ENCODE peak calls at places on chromosome 14, in six cellular contexts. One of them, this sample, is unnamed.

GRCh38 chr14:102493585-102493984 is 16.0 kb downstream of the ANKRD9 start:
- DNase-seq in astrocyte of the cerebellum: no peak
- DNase-seq in brain microvascular endothelial cell: no peak
- DNase-seq in AG04449: no peak
- DNase-seq in IMR-90: no peak
- DNase-seq in right lobe of liver: peak; percentile 7
- DNase-seq in this sample: no peak

GRCh38 chr14:105198588-105198987 is 17.5 kb upstream of the NUDT14 start:
- DNase-seq in IMR-90: no peak
- DNase-seq in AG04449: no peak
- DNase-seq in brain microvascular endothelial cell: no peak
- DNase-seq in astrocyte of the cerebellum: no peak
- DNase-seq in right lobe of liver: no peak
- DNase-seq in this sample: no peak

GRCh38 chr14:73935666-73936065 is 14.2 kb downstream of the FAM161B start:
- DNase-seq in AG04449: no peak
- DNase-seq in right lobe of liver: no peak
- DNase-seq in astrocyte of the cerebellum: no peak
- DNase-seq in brain microvascular endothelial cell: no peak
- DNase-seq in IMR-90: no peak
- DNase-seq in this sample: no peak

GRCh38 chr14:105364100-105364708 is 34.1 kb upstream of the TEX22 start:
- DNase-seq in IMR-90: peak; percentile 72
- DNase-seq in right lobe of liver: no peak
- DNase-seq in brain microvascular endothelial cell: peak; percentile 28
- DNase-seq in astrocyte of the cerebellum: no peak
- DNase-seq in AG04449: no peak
- DNase-seq in this sample: no peak

GRCh38 chr14:44151120-44151519 is 356.0 kb downstream of the FSCB start:
- DNase-seq in brain microvascular endothelial cell: no peak
- DNase-seq in right lobe of liver: no peak
- DNase-seq in IMR-90: no peak
- DNase-seq in AG04449: no peak
- DNase-seq in astrocyte of the cerebellum: no peak
- DNase-seq in this sample: no peak

GRCh38 chr14:35747379-35747778 is 61.7 kb downstream of the RALGAPA1 start:
- DNase-seq in IMR-90: peak; percentile 61
- DNase-seq in AG04449: no peak
- DNase-seq in right lobe of liver: no peak
- DNase-seq in astrocyte of the cerebellum: peak; percentile 15
- DNase-seq in brain microvascular endothelial cell: no peak
- DNase-seq in this sample: no peak

GRCh38 chr14:51873221-51873893 is 12.9 kb downstream of the GNG2 start:
- DNase-seq in astrocyte of the cerebellum: peak; percentile 89
- DNase-seq in AG04449: peak; percentile 93
- DNase-seq in brain microvascular endothelial cell: peak; percentile 94
- DNase-seq in right lobe of liver: no peak
- DNase-seq in IMR-90: peak; percentile 98
- DNase-seq in this sample: peak; percentile 74

GRCh38 chr14:76772300-76773187 is 11.3 kb downstream of the VASH1 start:
- DNase-seq in right lobe of liver: peak; percentile 67
- DNase-seq in brain microvascular endothelial cell: peak; percentile 64
- DNase-seq in AG04449: no peak
- DNase-seq in astrocyte of the cerebellum: no peak
- DNase-seq in IMR-90: peak; percentile 61
- DNase-seq in this sample: no peak

GRCh38 chr14:73463411-73463810 is 5.1 kb upstream of the NUMB start:
- DNase-seq in astrocyte of the cerebellum: no peak
- DNase-seq in IMR-90: peak; percentile 98
- DNase-seq in AG04449: peak; percentile 93
- DNase-seq in brain microvascular endothelial cell: peak; percentile 96
- DNase-seq in right lobe of liver: no peak
- DNase-seq in this sample: peak; percentile 98

GRCh38 chr14:58072288-58073071 is 79.5 kb downstream of the ARMH4 start:
- DNase-seq in brain microvascular endothelial cell: peak; percentile 64
- DNase-seq in right lobe of liver: peak; percentile 21
- DNase-seq in AG04449: no peak
- DNase-seq in IMR-90: peak; percentile 74
- DNase-seq in astrocyte of the cerebellum: peak; percentile 53
- DNase-seq in this sample: no peak

GRCh38 chr14:50047274-50047676 is 69.1 kb downstream of the VCPKMT start:
- DNase-seq in astrocyte of the cerebellum: no peak
- DNase-seq in AG04449: no peak
- DNase-seq in right lobe of liver: no peak
- DNase-seq in IMR-90: no peak
- DNase-seq in brain microvascular endothelial cell: no peak
- DNase-seq in this sample: no peak

GRCh38 chr14:86050072-86050683 is 520.2 kb downstream of the FLRT2 start:
- DNase-seq in AG04449: no peak
- DNase-seq in brain microvascular endothelial cell: no peak
- DNase-seq in IMR-90: no peak
- DNase-seq in astrocyte of the cerebellum: no peak
- DNase-seq in right lobe of liver: no peak
- DNase-seq in this sample: no peak

GRCh38 chr14:86787782-86788181 is 1205.2 kb downstream of the GALC start:
- DNase-seq in astrocyte of the cerebellum: no peak
- DNase-seq in IMR-90: peak; percentile 65
- DNase-seq in brain microvascular endothelial cell: no peak
- DNase-seq in right lobe of liver: no peak
- DNase-seq in AG04449: peak; percentile 57
- DNase-seq in this sample: no peak

GRCh38 chr14:51627313-51627712 is 24.4 kb upstream of the FRMD6 start:
- DNase-seq in right lobe of liver: no peak
- DNase-seq in AG04449: no peak
- DNase-seq in brain microvascular endothelial cell: no peak
- DNase-seq in astrocyte of the cerebellum: no peak
- DNase-seq in IMR-90: no peak
- DNase-seq in this sample: no peak

GRCh38 chr14:91835920-91836843 is 31.2 kb downstream of the TC2N start:
- DNase-seq in IMR-90: no peak
- DNase-seq in AG04449: no peak
- DNase-seq in right lobe of liver: peak; percentile 71
- DNase-seq in brain microvascular endothelial cell: no peak
- DNase-seq in astrocyte of the cerebellum: no peak
- DNase-seq in this sample: no peak

DNA sequence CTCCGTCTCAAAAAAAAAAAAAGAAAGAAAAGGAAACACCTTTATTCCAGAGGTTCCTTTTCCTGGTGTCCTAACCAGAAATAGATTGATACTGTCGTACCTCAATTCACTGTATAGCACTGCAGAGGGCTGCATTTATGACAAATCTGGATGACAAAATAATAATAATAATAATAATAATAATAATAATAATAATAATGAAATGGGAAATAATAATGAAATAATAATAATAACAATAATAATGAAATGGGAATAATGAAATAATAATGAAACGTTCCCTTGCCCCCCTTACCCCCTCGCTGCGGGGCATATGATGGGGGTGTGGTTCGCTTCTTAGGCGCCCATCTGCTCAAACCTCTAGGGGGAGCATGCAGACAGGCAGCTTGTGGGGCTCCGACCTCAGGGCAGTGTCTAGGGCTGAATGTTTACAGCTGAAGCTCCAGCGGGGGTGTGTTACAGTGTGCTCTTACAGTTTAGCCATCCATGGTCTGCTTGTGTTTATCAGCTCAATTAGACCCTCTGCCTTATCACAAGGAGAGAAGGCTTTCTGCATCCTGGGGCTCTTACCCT is 1088.3 kb upstream of the SEL1L start:
- DNase-seq in IMR-90: no peak
- DNase-seq in brain microvascular endothelial cell: no peak
- DNase-seq in AG04449: no peak
- DNase-seq in right lobe of liver: no peak
- DNase-seq in astrocyte of the cerebellum: no peak
- DNase-seq in this sample: no peak
- TF ChIP-seq CTCF in IMR-90: no peak
- TF ChIP-seq CTCF in brain microvascular endothelial cell: no peak
- TF ChIP-seq CTCF in AG04449: no peak
- TF ChIP-seq CTCF in right lobe of liver: no peak
- TF ChIP-seq CTCF in astrocyte of the cerebellum: no peak
- TF ChIP-seq CTCF in this sample: no peak

DNA sequence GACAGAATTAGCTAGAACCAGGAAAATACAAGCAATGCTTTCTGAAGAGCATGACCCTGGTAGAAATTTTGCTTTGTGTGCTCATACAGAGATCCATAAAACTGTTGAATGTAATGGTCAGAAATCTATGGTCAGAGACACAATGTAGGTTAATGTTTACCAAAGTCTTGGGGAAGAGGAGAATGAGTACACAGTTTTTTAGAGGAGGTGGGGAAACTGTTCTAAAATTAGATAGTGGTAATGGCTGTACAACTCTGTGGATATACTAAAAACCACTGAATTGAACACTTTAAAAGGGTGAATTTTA is 109.5 kb upstream of the ARHGAP5 start:
- DNase-seq in brain microvascular endothelial cell: no peak
- DNase-seq in right lobe of liver: no peak
- DNase-seq in AG04449: no peak
- DNase-seq in IMR-90: no peak
- DNase-seq in astrocyte of the cerebellum: no peak
- DNase-seq in this sample: no peak
- H3K4me3 ChIP-seq in brain microvascular endothelial cell: no peak overlapping the region
- H3K4me3 ChIP-seq in right lobe of liver: no peak overlapping the region
- H3K4me3 ChIP-seq in AG04449: no peak overlapping the region
- H3K4me3 ChIP-seq in IMR-90: no peak overlapping the region
- H3K4me3 ChIP-seq in astrocyte of the cerebellum: no peak overlapping the region
- H3K4me3 ChIP-seq in this sample: no peak overlapping the region

DNA sequence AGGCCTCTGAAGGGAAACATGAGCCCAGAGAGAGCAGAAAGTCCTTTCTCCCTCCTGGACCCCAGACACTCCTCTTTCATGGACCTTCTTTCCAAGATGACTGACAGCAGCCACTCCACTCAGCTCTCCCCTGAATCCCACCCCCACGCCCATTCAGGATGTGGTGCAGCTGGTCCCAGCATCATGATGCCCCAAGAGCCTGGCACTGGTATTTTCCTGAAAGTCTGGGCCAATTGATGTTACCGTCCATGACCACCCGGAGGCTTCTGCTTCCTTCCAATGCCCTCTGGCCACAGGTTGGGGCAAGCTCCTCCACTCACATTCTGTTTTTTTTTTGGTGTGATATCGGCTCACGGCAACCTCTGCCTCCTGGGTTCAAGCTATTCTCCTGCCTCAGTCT is 112.6 kb downstream of the CALM1 start:
- DNase-seq in brain microvascular endothelial cell: no peak
- DNase-seq in IMR-90: no peak
- DNase-seq in astrocyte of the cerebellum: no peak
- DNase-seq in right lobe of liver: no peak
- DNase-seq in AG04449: no peak
- DNase-seq in this sample: no peak
- TF ChIP-seq CTCF in brain microvascular endothelial cell: no peak
- TF ChIP-seq CTCF in IMR-90: no peak
- TF ChIP-seq CTCF in astrocyte of the cerebellum: no peak
- TF ChIP-seq CTCF in right lobe of liver: no peak
- TF ChIP-seq CTCF in AG04449: no peak
- TF ChIP-seq CTCF in this sample: no peak

GRCh38 chr14:21974741-21975140 is 301.1 kb upstream of the OR4E1 start:
- DNase-seq in brain microvascular endothelial cell: no peak
- DNase-seq in right lobe of liver: no peak
- DNase-seq in astrocyte of the cerebellum: no peak
- DNase-seq in IMR-90: no peak
- DNase-seq in AG04449: no peak
- DNase-seq in this sample: no peak
- H3K4me3 ChIP-seq in brain microvascular endothelial cell: no peak overlapping the region
- H3K4me3 ChIP-seq in right lobe of liver: no peak overlapping the region
- H3K4me3 ChIP-seq in astrocyte of the cerebellum: no peak overlapping the region
- H3K4me3 ChIP-seq in IMR-90: no peak overlapping the region
- H3K4me3 ChIP-seq in AG04449: no peak overlapping the region
- H3K4me3 ChIP-seq in this sample: no peak overlapping the region

GRCh38 chr14:53152909-53153701 is at the start of gene DDHD1:
- DNase-seq in AG04449: no peak
- DNase-seq in right lobe of liver: peak; percentile 87
- DNase-seq in brain microvascular endothelial cell: peak; percentile 31
- DNase-seq in astrocyte of the cerebellum: no peak
- DNase-seq in IMR-90: peak; percentile 65
- DNase-seq in this sample: no peak

GRCh38 chr14:53152627-53152908 is 555 bp downstream of the DDHD1 start:
- DNase-seq in IMR-90: no peak
- DNase-seq in brain microvascular endothelial cell: peak; percentile 21
- DNase-seq in right lobe of liver: no peak
- DNase-seq in AG04449: no peak
- DNase-seq in astrocyte of the cerebellum: no peak
- DNase-seq in this sample: no peak

GRCh38 chr14:53153702-53154112 is 584 bp upstream of the DDHD1 start:
- DNase-seq in IMR-90: no peak
- DNase-seq in brain microvascular endothelial cell: no peak
- DNase-seq in right lobe of liver: no peak
- DNase-seq in AG04449: no peak
- DNase-seq in astrocyte of the cerebellum: no peak
- DNase-seq in this sample: no peak

GRCh38 chr14:53151523-53151866 is 1.6 kb downstream of the DDHD1 start:
- DNase-seq in IMR-90: no peak
- DNase-seq in right lobe of liver: peak; percentile 24
- DNase-seq in AG04449: no peak
- DNase-seq in astrocyte of the cerebellum: no peak
- DNase-seq in brain microvascular endothelial cell: no peak
- DNase-seq in this sample: no peak

DNA sequence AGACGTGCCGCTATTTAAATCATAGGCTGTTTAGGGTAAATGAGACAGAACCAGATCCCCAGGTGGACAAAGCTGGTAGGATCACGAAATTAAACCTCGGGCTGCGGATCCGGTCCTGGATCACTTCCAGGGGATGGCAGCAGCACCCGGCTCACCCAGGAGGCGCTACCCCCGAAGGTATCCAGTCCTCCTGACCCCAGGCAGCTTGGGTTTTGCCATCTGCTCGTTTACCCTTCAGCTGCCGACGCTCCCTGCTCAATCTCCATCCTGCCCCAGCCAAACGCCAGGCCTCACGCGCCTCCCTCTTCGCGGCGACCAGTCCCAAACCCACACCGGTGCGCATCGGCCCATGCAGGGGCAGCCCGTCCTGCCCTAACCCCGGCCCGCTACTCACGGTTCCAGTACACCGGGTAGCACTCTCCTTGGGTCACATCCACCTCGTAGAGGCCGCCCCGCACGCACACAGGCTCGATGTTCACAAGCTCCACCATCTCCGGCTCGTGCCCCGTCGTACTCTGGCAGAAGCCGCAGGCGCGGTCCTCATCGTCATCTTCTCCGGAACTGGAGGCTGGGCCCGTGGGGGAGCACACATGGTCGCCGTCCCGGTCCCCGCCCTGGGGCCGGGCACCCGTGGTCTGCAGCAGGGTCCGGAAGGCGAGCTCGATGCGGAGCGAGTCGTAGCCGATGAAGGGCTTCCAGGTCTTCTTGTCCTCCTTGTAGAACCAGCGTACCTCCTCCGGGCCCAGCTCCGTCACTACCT is 1.1 kb downstream of the DDHD1 start:
- DNase-seq in brain microvascular endothelial cell: peak; percentile 27
- DNase-seq in AG04449: no peak
- DNase-seq in right lobe of liver: peak; percentile 72
- DNase-seq in IMR-90: peak; percentile 35
- DNase-seq in astrocyte of the cerebellum: no peak
- DNase-seq in this sample: no peak
- TF ChIP-seq CTCF in brain microvascular endothelial cell: peak; percentile 11
- TF ChIP-seq CTCF in AG04449: peak; percentile 6
- TF ChIP-seq CTCF in right lobe of liver: peak; percentile 30
- TF ChIP-seq CTCF in IMR-90: peak; percentile 7
- TF ChIP-seq CTCF in astrocyte of the cerebellum: peak; percentile 12
- TF ChIP-seq CTCF in this sample: peak; percentile 22